ENCODE peak calls at places on chromosomes 13 and 19, in six cellular contexts. J, E, Y, O, X and A are unnamed samples.

GRCh38 chr19:8251025-8251472 is 41.9 kb downstream of the CERS4 start:
- DNase-seq in J (peak; percentile 35), E (peak; percentile 47), Y (no peak), O (no peak), X (no peak), A (no peak)

GRCh38 chr13:110835721-110836599 is 78.9 kb downstream of the ANKRD10 start:
- DNase-seq in J (no peak), E (no peak), Y (no peak), O (no peak), X (no peak), A (no peak)

GRCh38 chr19:33719366-33720154 is 77.1 kb upstream of the KCTD15 start:
- DNase-seq in J (no peak), E (no peak), Y (no peak), O (no peak), X (no peak), A (no peak)

GRCh38 chr19:55376381-55376933 is at the start of gene TMEM190:
- DNase-seq in J (peak; percentile 22), E (no peak), Y (peak; percentile 46), O (no peak), X (no peak), A (no peak)

GRCh38 chr19:20167020-20167644 is at the start of gene ZNF486:
- DNase-seq in J (peak; percentile 94), E (peak; percentile 97), Y (peak; percentile 98), O (peak; percentile 89), X (peak; percentile 94), A (peak; percentile 96)

GRCh38 chr13:79709526-79709925 is 228.6 kb downstream of the NDFIP2 start:
- DNase-seq in J (no peak), E (peak; percentile 30), Y (no peak), O (no peak), X (no peak), A (no peak)

GRCh38 chr19:18781047-18781600 is 10.0 kb downstream of the COMP start:
- DNase-seq in J (no peak), E (no peak), Y (no peak), O (no peak), X (no peak), A (no peak)

GRCh38 chr13:109345433-109345941 is 440.9 kb downstream of the IRS2 start:
- DNase-seq in J (peak; percentile 72), E (peak; percentile 19), Y (no peak), O (no peak), X (no peak), A (no peak)

GRCh38 chr13:114015608-114016295 is 41.9 kb upstream of the C13orf46 start:
- DNase-seq in J (peak; percentile 37), E (peak; percentile 84), Y (no peak), O (no peak), X (peak; percentile 82), A (no peak)

GRCh38 chr19:30029721-30030510 is 87.9 kb downstream of the URI1 start:
- DNase-seq in J (peak; percentile 88), E (peak; percentile 4), Y (no peak), O (no peak), X (peak; percentile 87), A (no peak)

GRCh38 chr19:4606921-4607678 is 32.2 kb upstream of the TNFAIP8L1 start:
- DNase-seq in J (no peak), E (peak; percentile 28), Y (peak; percentile 87), O (no peak), X (no peak), A (no peak)

GRCh38 chr19:17671906-17672305 is 16.2 kb downstream of the UNC13A start:
- DNase-seq in J (peak; percentile 42), E (peak; percentile 27), Y (peak; percentile 67), O (no peak), X (peak; percentile 52), A (peak; percentile 78)

GRCh38 chr19:44113784-44114390 is 688 bp downstream of the ZNF225 start:
- DNase-seq in J (peak; percentile 1), E (no peak), Y (peak; percentile 20), O (no peak), X (no peak), A (peak; percentile 49)

GRCh38 chr13:98576215-98576945 is 527 bp downstream of the STK24 start:
- DNase-seq in J (peak; percentile 67), E (no peak), Y (peak; percentile 62), O (no peak), X (no peak), A (peak; percentile 79)

GRCh38 chr13:110106726-110107125 is 200.2 kb downstream of the COL4A1 start:
- DNase-seq in J (no peak), E (peak; percentile 41), Y (no peak), O (no peak), X (no peak), A (no peak)

GRCh38 chr19:14381689-14382474 is 638 bp downstream of the ADGRE5 start:
- DNase-seq in J (peak; percentile 58), E (peak; percentile 44), Y (no peak), O (no peak), X (peak; percentile 76), A (no peak)

GRCh38 chr13:109758937-109759480 is 27.4 kb downstream of the IRS2 start:
- DNase-seq in J (no peak), E (no peak), Y (no peak), O (no peak), X (no peak), A (no peak)

GRCh38 chr19:9538183-9539058 is at the start of gene ZNF426:
- DNase-seq in J (peak; percentile 88), E (peak; percentile 94), Y (peak; percentile 93), O (peak; percentile 58), X (peak; percentile 80), A (peak; percentile 92)

GRCh38 chr19:8731428-8732169 is 10.2 kb downstream of the OR2Z1 start:
- DNase-seq in J (no peak), E (no peak), Y (peak; percentile 3), O (no peak), X (no peak), A (peak; percentile 51)

GRCh38 chr19:16660763-16661479 is at the start of gene TMEM38A:
- DNase-seq in J (peak; percentile 22), E (no peak), Y (peak; percentile 63), O (no peak), X (no peak), A (peak; percentile 62)

GRCh38 chr13:24923305-24923640 is 159.3 kb downstream of the RNF17 start:
- DNase-seq in J (no peak), E (peak; percentile 85), Y (no peak), O (no peak), X (no peak), A (peak; percentile 77)

GRCh38 chr13:42259515-42259914 is 12.4 kb upstream of the AKAP11 start:
- DNase-seq in J (no peak), E (no peak), Y (no peak), O (no peak), X (no peak), A (no peak)

DNA sequence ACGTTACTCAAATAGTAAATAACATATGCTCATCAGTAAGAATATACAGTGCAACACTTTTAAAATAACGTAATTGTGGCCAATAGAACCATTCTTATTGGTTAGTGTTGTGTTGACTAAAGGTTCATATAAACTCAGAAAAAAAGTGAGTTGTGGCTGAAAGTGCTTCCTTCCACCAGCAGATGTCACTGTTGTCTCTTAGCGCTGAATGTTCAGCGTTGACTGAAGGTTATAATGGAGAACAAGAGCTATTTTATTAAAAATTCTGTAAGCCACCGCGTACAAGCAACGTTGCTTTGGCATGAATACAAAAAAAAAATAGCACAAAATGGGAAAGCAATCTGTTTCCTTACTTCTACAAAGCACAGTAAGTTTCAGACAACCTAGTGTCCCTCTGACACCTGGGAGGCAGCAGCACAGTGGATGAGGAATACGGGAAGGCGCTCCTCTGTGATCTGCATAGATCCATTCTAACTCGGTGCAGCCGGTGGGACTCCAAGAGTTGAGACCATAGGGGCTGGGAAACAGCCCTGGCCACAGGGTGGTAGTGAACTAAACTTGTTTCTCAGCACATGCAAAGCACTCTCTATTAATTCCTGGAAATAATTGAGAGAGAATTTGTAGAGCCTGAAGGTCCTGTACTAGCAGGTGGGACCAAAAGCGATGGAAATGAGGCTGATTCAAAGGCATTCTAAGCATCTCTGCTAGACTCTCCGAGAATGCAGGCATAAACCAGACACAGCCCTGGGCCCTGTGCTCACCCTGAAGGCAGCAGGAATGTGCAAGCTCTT is 23.9 kb upstream of the OXGR1 start:
- DNase-seq in J (peak; percentile 39), E (peak; percentile 75), Y (peak; percentile 67), O (no peak), X (peak; percentile 57), A (peak; percentile 76)
- H2AFZ ChIP-seq in J (peak overlapping the region; percentile 22), E (no peak overlapping the region), Y (peak overlapping the region; percentile 82), O (peak overlapping the region; percentile 76), X (no peak overlapping the region), A (no peak overlapping the region)

GRCh38 chr13:77696863-77697207 is 652 bp upstream of the SLAIN1 start:
- DNase-seq in J (no peak), E (no peak), Y (no peak), O (no peak), X (no peak), A (no peak)
- H3K27ac ChIP-seq in J (no peak overlapping the region), E (no peak overlapping the region), Y (no peak overlapping the region), O (no peak overlapping the region), X (no peak overlapping the region), A (no peak overlapping the region)

GRCh38 chr19:31553844-31554215 is 204.6 kb upstream of the TSHZ3 start:
- DNase-seq in J (no peak), E (peak; percentile 30), Y (no peak), O (no peak), X (no peak), A (no peak)
- H2AFZ ChIP-seq in J (no peak overlapping the region), E (no peak overlapping the region), Y (no peak overlapping the region), O (no peak overlapping the region), X (no peak overlapping the region), A (no peak overlapping the region)

GRCh38 chr13:83716121-83716520 is 166.2 kb downstream of the SLITRK1 start:
- DNase-seq in J (no peak), E (no peak), Y (no peak), O (no peak), X (no peak), A (no peak)
- H3K27ac ChIP-seq in J (no peak overlapping the region), E (no peak overlapping the region), Y (no peak overlapping the region), O (no peak overlapping the region), X (no peak overlapping the region), A (no peak overlapping the region)

GRCh38 chr19:46656541-46656940 is 4.4 kb downstream of the DACT3 start:
- DNase-seq in J (no peak), E (no peak), Y (no peak), O (no peak), X (no peak), A (no peak)
- H2AFZ ChIP-seq in J (no peak overlapping the region), E (no peak overlapping the region), Y (no peak overlapping the region), O (no peak overlapping the region), X (no peak overlapping the region), A (no peak overlapping the region)

DNA sequence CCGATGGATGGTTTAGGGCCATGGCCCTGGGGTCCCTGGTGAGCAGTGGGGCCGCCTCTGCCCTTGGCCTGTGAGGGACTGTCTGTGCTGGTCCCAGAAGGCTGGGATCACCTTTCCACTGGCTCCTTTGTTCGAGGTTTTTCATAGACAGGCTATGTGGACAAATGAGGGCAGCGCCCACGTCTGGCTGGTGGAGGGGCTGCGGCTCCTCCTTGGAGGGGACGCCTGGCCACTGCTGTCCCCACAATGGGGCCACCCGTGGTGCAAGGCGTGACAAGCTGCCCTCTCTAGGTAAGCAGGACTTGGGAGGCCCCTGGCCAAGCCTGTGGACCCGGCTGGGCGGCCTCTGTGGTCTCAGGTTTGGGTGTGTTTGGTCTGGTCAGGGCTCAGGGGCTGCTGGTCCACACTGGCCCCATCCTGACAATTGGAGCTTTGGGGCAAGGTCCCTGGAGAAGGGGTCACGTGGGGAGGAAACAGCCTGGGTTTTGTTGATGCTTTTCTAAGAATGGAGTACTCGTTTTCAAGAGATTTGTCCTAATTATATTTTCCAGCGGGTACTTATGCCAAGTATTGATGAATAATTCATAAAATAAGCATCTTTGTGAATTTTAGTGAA is 33.3 kb downstream of the MCF2L start:
- DNase-seq in J (no peak), E (no peak), Y (peak; percentile 89), O (peak; percentile 21), X (peak; percentile 62), A (no peak)
- H3K27ac ChIP-seq in J (no peak overlapping the region), E (no peak overlapping the region), Y (no peak overlapping the region), O (no peak overlapping the region), X (peak overlapping the region; percentile 33), A (no peak overlapping the region)